ENCODE peak calls at places on chromosomes 6 and 20, in eight cellular contexts. H is right lobe of liver, O is breast epithelium, R is A549, T is ovary, S is heart left ventricle, A is stomach, V is testis. C is an unnamed sample.

GRCh38 chr6:144248003-144248402 is 37.1 kb upstream of the UTRN start:
- DNase-seq in H (no peak), O (no peak), R (no peak), T (no peak), S (no peak), A (no peak), V (no peak), C (no peak)

GRCh38 chr6:108707328-108707976 is 140.8 kb upstream of the ARMC2 start:
- DNase-seq in H (no peak), O (no peak), R (no peak), T (no peak), S (no peak), A (peak), V (no peak), C (no peak)

GRCh38 chr20:18533491-18533890 is 25.8 kb downstream of the SEC23B start:
- DNase-seq in H (no peak), O (no peak), R (no peak), T (no peak), S (no peak), A (no peak), V (no peak), C (no peak)

GRCh38 chr20:43726811-43727338 is at the start of gene GTSF1L:
- DNase-seq in H (no peak), O (no peak), R (no peak), T (no peak), S (peak), A (no peak), V (no peak), C (no peak)

GRCh38 chr20:63224272-63225081 is 8.5 kb upstream of the YTHDF1 start:
- DNase-seq in H (no peak), O (no peak), R (peak), T (peak), S (peak), A (peak), V (peak), C (no peak)

GRCh38 chr20:33796263-33796906 is 14.8 kb upstream of the CHMP4B start:
- DNase-seq in H (no peak), O (peak), R (no peak), T (no peak), S (no peak), A (peak), V (no peak), C (no peak)

GRCh38 chr6:42729731-42730130 is 7.3 kb upstream of the PRPH2 start:
- DNase-seq in H (no peak), O (no peak), R (peak), T (no peak), S (no peak), A (no peak), V (no peak), C (no peak)

GRCh38 chr6:87319271-87319987 is 3.0 kb upstream of the SMIM8 start:
- DNase-seq in H (no peak), O (no peak), R (no peak), T (no peak), S (no peak), A (no peak), V (no peak), C (no peak)

GRCh38 chr6:164085552-164086325 is 671.2 kb downstream of the QKI start:
- DNase-seq in H (no peak), O (no peak), R (no peak), T (no peak), S (peak), A (no peak), V (no peak), C (no peak)

GRCh38 chr6:5086294-5086890 is 1.3 kb downstream of the PPP1R3G start:
- DNase-seq in H (no peak), O (no peak), R (no peak), T (no peak), S (no peak), A (no peak), V (peak), C (no peak)
- H3K4me3 ChIP-seq in H (peak), O (peak), R (no peak), T (peak), S (peak), A (peak), V (peak), C (peak)

GRCh38 chr6:32153835-32154513 is at the start of gene PPT2:
- DNase-seq in H (peak), O (peak), R (peak), T (peak), S (peak), A (peak), V (peak), C (peak)
- TF ChIP-seq POLR2A in H (no peak), O (peak), R (peak), T (peak), S (no peak), A (no peak), V (peak), C (no peak)

GRCh38 chr6:161436106-161436876 is 162.4 kb upstream of the AGPAT4 start:
- DNase-seq in H (no peak), O (no peak), R (no peak), T (no peak), S (no peak), A (no peak), V (no peak), C (no peak)

GRCh38 chr6:161434331-161434730 is 160.5 kb upstream of the AGPAT4 start:
- DNase-seq in H (no peak), O (no peak), R (no peak), T (no peak), S (peak), A (no peak), V (peak), C (no peak)

GRCh38 chr6:161434921-161435411 is 161.1 kb upstream of the AGPAT4 start:
- DNase-seq in H (no peak), O (no peak), R (peak), T (no peak), S (peak), A (no peak), V (peak), C (no peak)

GRCh38 chr6:161437851-161438250 is 164.0 kb upstream of the AGPAT4 start:
- DNase-seq in H (no peak), O (no peak), R (no peak), T (no peak), S (no peak), A (no peak), V (no peak), C (no peak)

GRCh38 chr6:161435426-161436065 is 161.7 kb upstream of the AGPAT4 start:
- DNase-seq in H (no peak), O (no peak), R (no peak), T (no peak), S (no peak), A (no peak), V (no peak), C (no peak)
- H3K4me3 ChIP-seq in H (no peak), O (peak), R (peak), T (no peak), S (no peak), A (no peak), V (no peak), C (no peak)

GRCh38 chr6:43964659-43965570 is 162.3 kb downstream of the MRPL14 start:
- DNase-seq in H (peak), O (peak), R (no peak), T (no peak), S (peak), A (no peak), V (no peak), C (no peak)

GRCh38 chr6:43966374-43966658 is 160.9 kb downstream of the MRPL14 start:
- DNase-seq in H (no peak), O (no peak), R (no peak), T (no peak), S (no peak), A (no peak), V (no peak), C (no peak)

GRCh38 chr6:43963877-43964658 is 163.2 kb downstream of the MRPL14 start:
- DNase-seq in H (peak), O (no peak), R (no peak), T (no peak), S (no peak), A (no peak), V (no peak), C (no peak)

GRCh38 chr6:43966806-43967575 is 160.3 kb downstream of the MRPL14 start:
- DNase-seq in H (peak), O (no peak), R (no peak), T (no peak), S (no peak), A (no peak), V (no peak), C (no peak)

DNA sequence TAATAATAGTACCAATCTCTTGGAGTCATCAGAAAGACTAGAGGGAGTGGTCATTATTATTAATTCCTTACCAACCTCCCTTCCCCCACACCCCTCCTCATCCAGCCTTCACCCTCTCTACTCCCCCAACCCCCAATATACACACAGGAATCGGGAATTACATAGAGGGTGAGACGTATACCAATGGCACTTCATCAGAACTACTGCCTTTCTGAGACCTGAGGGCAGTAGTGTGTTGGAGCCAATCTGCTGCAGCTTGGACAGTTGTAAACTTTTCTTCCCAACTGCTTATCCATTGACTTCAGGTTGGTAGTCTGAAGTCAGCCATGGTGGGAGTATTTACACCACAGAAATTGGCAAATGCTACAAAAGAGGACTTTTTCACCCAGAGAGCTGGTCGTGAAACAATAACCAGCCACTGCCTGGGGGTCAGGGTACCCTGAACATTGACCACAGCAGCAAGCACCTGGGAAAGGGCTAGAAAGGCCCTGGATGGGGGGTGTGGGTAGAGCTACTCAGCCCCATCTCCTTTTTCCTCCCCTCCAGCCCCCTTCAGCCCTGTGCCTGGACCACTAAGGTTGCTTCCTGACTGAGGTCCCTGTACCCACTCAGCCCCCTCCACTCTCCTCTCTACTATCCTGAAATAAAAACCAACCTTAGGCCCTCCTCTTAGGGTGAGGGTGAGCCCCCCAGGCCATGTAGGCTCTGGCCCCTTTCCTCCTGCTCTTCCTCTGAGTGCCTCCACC is 161.5 kb downstream of the MRPL14 start:
- DNase-seq in H (peak), O (no peak), R (no peak), T (no peak), S (no peak), A (no peak), V (no peak), C (no peak)
- TF ChIP-seq POLR2A in H (no peak), O (no peak), R (no peak), T (no peak), S (no peak), A (no peak), V (no peak), C (no peak)

GRCh38 chr6:50818673-50819072 is at the start of gene TFAP2B:
- DNase-seq in H (no peak), O (no peak), R (no peak), T (no peak), S (no peak), A (no peak), V (no peak), C (no peak)

GRCh38 chr6:50817638-50817950 is 1.1 kb upstream of the TFAP2B start:
- DNase-seq in H (no peak), O (no peak), R (no peak), T (no peak), S (no peak), A (no peak), V (no peak), C (no peak)

GRCh38 chr6:50820590-50821234 is 2.0 kb downstream of the TFAP2B start:
- DNase-seq in H (no peak), O (no peak), R (no peak), T (no peak), S (no peak), A (no peak), V (no peak), C (peak)

GRCh38 chr6:50819906-50820589 is 1.4 kb downstream of the TFAP2B start:
- DNase-seq in H (no peak), O (no peak), R (no peak), T (no peak), S (no peak), A (no peak), V (no peak), C (no peak)

GRCh38 chr6:50819527-50819905 is 845 bp downstream of the TFAP2B start:
- DNase-seq in H (no peak), O (no peak), R (no peak), T (no peak), S (no peak), A (no peak), V (no peak), C (peak)
- H3K4me3 ChIP-seq in H (no peak), O (peak), R (no peak), T (no peak), S (no peak), A (peak), V (peak), C (peak)

GRCh38 chr6:32845381-32845884 is 1.6 kb upstream of the PSMB8 start:
- DNase-seq in H (no peak), O (no peak), R (no peak), T (no peak), S (peak), A (no peak), V (no peak), C (no peak)

GRCh38 chr6:32843321-32843978 is 397 bp downstream of the PSMB8 start:
- DNase-seq in H (no peak), O (no peak), R (no peak), T (peak), S (peak), A (no peak), V (no peak), C (no peak)

GRCh38 chr6:32842690-32843089 is 1.2 kb downstream of the PSMB8 start:
- DNase-seq in H (no peak), O (no peak), R (no peak), T (no peak), S (no peak), A (no peak), V (no peak), C (no peak)

GRCh38 chr6:32844839-32845372 is 1.1 kb upstream of the PSMB8 start:
- DNase-seq in H (no peak), O (no peak), R (no peak), T (no peak), S (no peak), A (no peak), V (no peak), C (no peak)

GRCh38 chr6:32843979-32844838 is at the start of gene PSMB8:
- DNase-seq in H (peak), O (peak), R (peak), T (peak), S (peak), A (peak), V (peak), C (peak)
- TF ChIP-seq POLR2A in H (peak), O (peak), R (no peak), T (peak), S (peak), A (peak), V (no peak), C (peak)